ENCODE peak calls at places on chromosome 14, in five cellular contexts. R, T, B, Y and W are unnamed samples.

GRCh38 chr14:99850705-99851104 is 57.5 kb downstream of the EML1 start:
- DNase-seq in R (no peak), T (no peak), B (no peak), Y (no peak), W (no peak)

GRCh38 chr14:63996575-63997220 is 143.9 kb downstream of the SYNE2 start:
- DNase-seq in R (no peak), T (peak), B (no peak), Y (no peak), W (no peak)

GRCh38 chr14:59245809-59246295 is 57.4 kb downstream of the DAAM1 start:
- DNase-seq in R (no peak), T (no peak), B (no peak), Y (no peak), W (no peak)

GRCh38 chr14:24056800-24057184 is 5.0 kb downstream of the CARMIL3 start:
- DNase-seq in R (no peak), T (no peak), B (no peak), Y (no peak), W (no peak)

GRCh38 chr14:100219126-100219785 is 19.7 kb upstream of the YY1 start:
- DNase-seq in R (no peak), T (peak), B (no peak), Y (no peak), W (no peak)

GRCh38 chr14:64644629-64645028 is 59.6 kb upstream of the PLEKHG3 start:
- DNase-seq in R (no peak), T (no peak), B (no peak), Y (no peak), W (no peak)

GRCh38 chr14:63492391-63492790 is 50.8 kb downstream of the PPP2R5E start:
- DNase-seq in R (no peak), T (peak), B (no peak), Y (no peak), W (no peak)

GRCh38 chr14:88904864-88905263 is 80.4 kb downstream of the TTC8 start:
- DNase-seq in R (no peak), T (peak), B (no peak), Y (no peak), W (no peak)

GRCh38 chr14:87628129-87628528 is 364.9 kb downstream of the GALC start:
- DNase-seq in R (no peak), T (peak), B (peak), Y (no peak), W (peak)

GRCh38 chr14:95545769-95546168 is 10.9 kb downstream of the GLRX5 start:
- DNase-seq in R (no peak), T (peak), B (no peak), Y (no peak), W (peak)

GRCh38 chr14:64612021-64612380 is 62.2 kb downstream of the PPP1R36 start:
- DNase-seq in R (no peak), T (peak), B (no peak), Y (no peak), W (peak)

GRCh38 chr14:74048291-74048690 is 29.1 kb downstream of the BBOF1 start:
- DNase-seq in R (no peak), T (peak), B (no peak), Y (no peak), W (no peak)

GRCh38 chr14:61558271-61558670 is 137.0 kb upstream of the HIF1A start:
- DNase-seq in R (no peak), T (peak), B (no peak), Y (no peak), W (no peak)

GRCh38 chr14:22900088-22900799 is 17.2 kb downstream of the REM2 start:
- DNase-seq in R (peak), T (peak), B (peak), Y (no peak), W (peak)

GRCh38 chr14:78785265-78785664 is 615.1 kb downstream of the NRXN3 start:
- DNase-seq in R (no peak), T (no peak), B (no peak), Y (no peak), W (no peak)
- H3K27ac ChIP-seq in R (no peak), T (no peak), B (no peak), Y (no peak), W (no peak)

GRCh38 chr14:68789002-68789797 is 3.7 kb downstream of the ZFP36L1 start:
- DNase-seq in R (peak), T (peak), B (peak), Y (peak), W (no peak)
- TF ChIP-seq CTCF in R (peak), T (peak), B (peak), Y (peak), W (peak)

GRCh38 chr14:93943930-93944329 is 16.8 kb downstream of the FAM181A start:
- DNase-seq in R (no peak), T (no peak), B (no peak), Y (no peak), W (no peak)

GRCh38 chr14:93944348-93945069 is 17.4 kb downstream of the FAM181A start:
- DNase-seq in R (no peak), T (no peak), B (no peak), Y (no peak), W (no peak)

GRCh38 chr14:93941293-93941910 is 14.3 kb downstream of the FAM181A start:
- DNase-seq in R (no peak), T (peak), B (no peak), Y (no peak), W (peak)

GRCh38 chr14:93945070-93945399 is 17.9 kb downstream of the FAM181A start:
- DNase-seq in R (no peak), T (no peak), B (no peak), Y (no peak), W (no peak)

GRCh38 chr14:93943052-93943451 is 15.9 kb downstream of the FAM181A start:
- DNase-seq in R (no peak), T (peak), B (no peak), Y (no peak), W (peak)
- H3K27ac ChIP-seq in R (no peak), T (no peak), B (no peak), Y (no peak), W (no peak)

GRCh38 chr14:104447750-104448149 is 131.8 kb upstream of the C14orf180 start:
- DNase-seq in R (no peak), T (no peak), B (no peak), Y (no peak), W (no peak)
- TF ChIP-seq CTCF in R (no peak), T (no peak), B (no peak), Y (no peak), W (no peak)

GRCh38 chr14:69715725-69716482 is 51.0 kb upstream of the SRSF5 start:
- DNase-seq in R (no peak), T (peak), B (peak), Y (peak), W (peak)
- H3K27ac ChIP-seq in R (no peak), T (peak), B (no peak), Y (peak), W (peak)

GRCh38 chr14:71322660-71323250 is 415.5 kb downstream of the PCNX1 start:
- DNase-seq in R (no peak), T (peak), B (no peak), Y (no peak), W (no peak)
- TF ChIP-seq CTCF in R (peak), T (peak), B (peak), Y (peak), W (peak)

GRCh38 chr14:103533999-103534575 is 5.1 kb downstream of the TRMT61A start:
- DNase-seq in R (no peak), T (no peak), B (no peak), Y (no peak), W (no peak)
- H3K27ac ChIP-seq in R (peak), T (no peak), B (peak), Y (no peak), W (no peak)